ENCODE peak calls at places on chromosomes 13 and 19, in nine cellular contexts. One of them, this sample, is unnamed.
A peak's percentile ranks its signal among the peaks of the same experiment; 100 is the strongest.

GRCh38 chr19:5492281-5492812 is 37.1 kb downstream of the ZNRF4 start:
- DNase-seq in testis: no peak
- DNase-seq in choroid plexus epithelial cell: no peak
- DNase-seq in uterus: no peak
- DNase-seq in cardiac fibroblast: no peak
- DNase-seq in transverse colon: no peak
- DNase-seq in astrocyte of the cerebellum: no peak
- DNase-seq in ascending aorta: no peak
- DNase-seq in HFF-Myc: no peak
- DNase-seq in this sample: no peak

GRCh38 chr13:51935326-51936171 is 73.8 kb downstream of the CCDC70 start:
- DNase-seq in HFF-Myc: no peak
- DNase-seq in cardiac fibroblast: peak; percentile 8
- DNase-seq in astrocyte of the cerebellum: no peak
- DNase-seq in testis: peak; percentile 27
- DNase-seq in transverse colon: peak; percentile 54
- DNase-seq in uterus: no peak
- DNase-seq in choroid plexus epithelial cell: peak; percentile 9
- DNase-seq in ascending aorta: no peak
- DNase-seq in this sample: no peak

GRCh38 chr19:38362076-38362945 is 12.1 kb upstream of the PSMD8 start:
- DNase-seq in uterus: peak; percentile 70
- DNase-seq in astrocyte of the cerebellum: no peak
- DNase-seq in transverse colon: peak; percentile 89
- DNase-seq in HFF-Myc: no peak
- DNase-seq in cardiac fibroblast: peak; percentile 60
- DNase-seq in choroid plexus epithelial cell: peak; percentile 57
- DNase-seq in ascending aorta: peak; percentile 86
- DNase-seq in testis: peak; percentile 79
- DNase-seq in this sample: no peak

GRCh38 chr13:80666782-80667537 is 326.0 kb upstream of the SPRY2 start:
- DNase-seq in astrocyte of the cerebellum: no peak
- DNase-seq in choroid plexus epithelial cell: peak; percentile 16
- DNase-seq in HFF-Myc: no peak
- DNase-seq in cardiac fibroblast: peak; percentile 89
- DNase-seq in uterus: no peak
- DNase-seq in testis: no peak
- DNase-seq in ascending aorta: no peak
- DNase-seq in transverse colon: no peak
- DNase-seq in this sample: no peak

GRCh38 chr19:42150353-42150752 is 18.1 kb upstream of the POU2F2 start:
- DNase-seq in astrocyte of the cerebellum: no peak
- DNase-seq in uterus: no peak
- DNase-seq in cardiac fibroblast: no peak
- DNase-seq in testis: no peak
- DNase-seq in HFF-Myc: no peak
- DNase-seq in choroid plexus epithelial cell: no peak
- DNase-seq in transverse colon: no peak
- DNase-seq in ascending aorta: no peak
- DNase-seq in this sample: no peak

GRCh38 chr19:50315773-50316448 is 13.3 kb downstream of the KCNC3 start:
- DNase-seq in choroid plexus epithelial cell: peak; percentile 50
- DNase-seq in transverse colon: no peak
- DNase-seq in uterus: no peak
- DNase-seq in HFF-Myc: no peak
- DNase-seq in testis: no peak
- DNase-seq in astrocyte of the cerebellum: no peak
- DNase-seq in ascending aorta: no peak
- DNase-seq in cardiac fibroblast: no peak
- DNase-seq in this sample: no peak

GRCh38 chr13:43269037-43269476 is 245.7 kb downstream of the DNAJC15 start:
- DNase-seq in choroid plexus epithelial cell: peak; percentile 96
- DNase-seq in astrocyte of the cerebellum: peak; percentile 91
- DNase-seq in HFF-Myc: peak; percentile 76
- DNase-seq in ascending aorta: peak; percentile 68
- DNase-seq in cardiac fibroblast: peak; percentile 94
- DNase-seq in transverse colon: peak; percentile 62
- DNase-seq in uterus: peak; percentile 60
- DNase-seq in testis: no peak
- DNase-seq in this sample: peak; percentile 97

GRCh38 chr13:80132741-80133601 is 208.0 kb downstream of the SPRY2 start:
- DNase-seq in transverse colon: peak; percentile 77
- DNase-seq in testis: peak; percentile 72
- DNase-seq in astrocyte of the cerebellum: no peak
- DNase-seq in uterus: peak; percentile 47
- DNase-seq in choroid plexus epithelial cell: peak; percentile 78
- DNase-seq in ascending aorta: peak; percentile 86
- DNase-seq in cardiac fibroblast: peak; percentile 59
- DNase-seq in HFF-Myc: no peak
- DNase-seq in this sample: no peak

GRCh38 chr19:52248256-52248655 is 21.1 kb upstream of the ZNF766 start:
- DNase-seq in uterus: no peak
- DNase-seq in cardiac fibroblast: peak; percentile 69
- DNase-seq in astrocyte of the cerebellum: no peak
- DNase-seq in choroid plexus epithelial cell: peak; percentile 73
- DNase-seq in ascending aorta: no peak
- DNase-seq in testis: peak; percentile 72
- DNase-seq in transverse colon: peak; percentile 66
- DNase-seq in HFF-Myc: no peak
- DNase-seq in this sample: no peak

GRCh38 chr13:49272296-49272695 is 24.6 kb downstream of the CDADC1 start:
- DNase-seq in ascending aorta: no peak
- DNase-seq in HFF-Myc: no peak
- DNase-seq in astrocyte of the cerebellum: no peak
- DNase-seq in testis: no peak
- DNase-seq in transverse colon: no peak
- DNase-seq in choroid plexus epithelial cell: no peak
- DNase-seq in uterus: no peak
- DNase-seq in cardiac fibroblast: no peak
- DNase-seq in this sample: no peak

GRCh38 chr19:15469513-15470297 is 5.4 kb upstream of the RASAL3 start:
- DNase-seq in cardiac fibroblast: peak; percentile 20
- DNase-seq in choroid plexus epithelial cell: no peak
- DNase-seq in HFF-Myc: no peak
- DNase-seq in testis: no peak
- DNase-seq in uterus: no peak
- DNase-seq in ascending aorta: no peak
- DNase-seq in transverse colon: peak; percentile 24
- DNase-seq in astrocyte of the cerebellum: no peak
- DNase-seq in this sample: no peak

GRCh38 chr13:61286148-61286745 is 129.4 kb downstream of the PCDH20 start:
- DNase-seq in ascending aorta: no peak
- DNase-seq in HFF-Myc: no peak
- DNase-seq in cardiac fibroblast: no peak
- DNase-seq in uterus: no peak
- DNase-seq in transverse colon: no peak
- DNase-seq in choroid plexus epithelial cell: no peak
- DNase-seq in testis: no peak
- DNase-seq in astrocyte of the cerebellum: no peak
- DNase-seq in this sample: no peak

GRCh38 chr13:74414458-74414857 is 280.3 kb upstream of the KLF12 start:
- DNase-seq in testis: no peak
- DNase-seq in cardiac fibroblast: no peak
- DNase-seq in transverse colon: no peak
- DNase-seq in ascending aorta: no peak
- DNase-seq in astrocyte of the cerebellum: no peak
- DNase-seq in HFF-Myc: no peak
- DNase-seq in choroid plexus epithelial cell: no peak
- DNase-seq in uterus: no peak
- DNase-seq in this sample: no peak

GRCh38 chr13:21061077-21061945 is at the start of gene LATS2:
- DNase-seq in transverse colon: peak; percentile 96
- DNase-seq in astrocyte of the cerebellum: peak; percentile 88
- DNase-seq in choroid plexus epithelial cell: peak; percentile 97
- DNase-seq in cardiac fibroblast: peak; percentile 94
- DNase-seq in HFF-Myc: peak; percentile 59
- DNase-seq in testis: peak; percentile 97
- DNase-seq in ascending aorta: peak; percentile 98
- DNase-seq in uterus: peak; percentile 95
- DNase-seq in this sample: peak; percentile 70
- TF ChIP-seq CTCF in transverse colon: peak; percentile 18
- TF ChIP-seq CTCF in astrocyte of the cerebellum: no peak
- TF ChIP-seq CTCF in choroid plexus epithelial cell: peak; percentile 20
- TF ChIP-seq CTCF in cardiac fibroblast: no peak
- TF ChIP-seq CTCF in HFF-Myc: no peak
- TF ChIP-seq CTCF in testis: no peak
- TF ChIP-seq CTCF in ascending aorta: peak; percentile 41
- TF ChIP-seq CTCF in uterus: peak; percentile 51
- TF ChIP-seq CTCF in this sample: peak; percentile 37

DNA sequence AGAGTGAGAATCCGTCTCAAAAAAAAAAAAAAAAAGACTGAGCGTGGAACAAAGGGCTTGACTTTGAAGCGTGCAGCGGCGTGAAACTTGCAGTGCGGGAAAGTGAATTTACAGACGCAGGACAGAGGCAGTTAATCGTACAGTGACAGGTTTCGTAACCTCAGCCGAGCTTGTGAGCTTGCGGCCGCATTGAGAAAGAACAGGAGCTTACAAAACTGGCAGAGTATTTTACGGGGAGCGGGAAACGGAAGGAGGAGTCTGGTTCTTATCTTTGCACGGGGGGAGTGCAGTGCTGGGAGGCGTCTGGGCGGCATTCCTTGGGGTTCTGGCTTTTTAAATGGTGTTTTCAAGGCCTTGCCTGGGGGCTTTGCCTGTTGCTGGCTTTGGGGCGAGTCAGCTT is 6.0 kb upstream of the BSG start:
- DNase-seq in ascending aorta: no peak
- DNase-seq in cardiac fibroblast: no peak
- DNase-seq in astrocyte of the cerebellum: no peak
- DNase-seq in uterus: peak; percentile 94
- DNase-seq in HFF-Myc: no peak
- DNase-seq in transverse colon: peak; percentile 61
- DNase-seq in testis: peak; percentile 63
- DNase-seq in choroid plexus epithelial cell: no peak
- DNase-seq in this sample: no peak
- H3K4me3 ChIP-seq in ascending aorta: no peak overlapping the region
- H3K4me3 ChIP-seq in cardiac fibroblast: no peak overlapping the region
- H3K4me3 ChIP-seq in astrocyte of the cerebellum: no peak overlapping the region
- H3K4me3 ChIP-seq in uterus: peak overlapping the region; percentile 27
- H3K4me3 ChIP-seq in HFF-Myc: no peak overlapping the region
- H3K4me3 ChIP-seq in transverse colon: no peak overlapping the region
- H3K4me3 ChIP-seq in testis: no peak overlapping the region
- H3K4me3 ChIP-seq in choroid plexus epithelial cell: no peak overlapping the region
- H3K4me3 ChIP-seq in this sample: no peak overlapping the region

DNA sequence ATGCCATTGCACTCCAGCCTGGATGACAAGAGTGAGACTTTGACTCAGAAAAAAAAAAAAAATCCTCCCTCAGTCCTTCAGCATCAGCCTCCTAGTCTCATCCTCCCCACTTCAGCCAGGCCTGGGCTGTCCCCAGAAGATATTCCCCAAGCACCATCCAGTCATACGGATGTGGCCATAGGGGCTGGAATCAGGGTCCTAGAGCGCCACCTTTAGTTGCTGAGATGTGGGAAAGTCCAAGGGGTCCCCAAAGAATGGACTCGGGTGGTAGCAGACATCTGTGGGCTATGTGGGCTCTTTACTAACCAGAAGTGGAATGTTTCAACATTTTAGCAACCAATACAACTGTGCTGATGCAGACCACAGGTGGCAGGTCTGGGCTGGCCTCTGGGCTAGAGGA is 3.1 kb upstream of the TYROBP start:
- DNase-seq in transverse colon: no peak
- DNase-seq in uterus: no peak
- DNase-seq in astrocyte of the cerebellum: no peak
- DNase-seq in HFF-Myc: no peak
- DNase-seq in ascending aorta: no peak
- DNase-seq in choroid plexus epithelial cell: no peak
- DNase-seq in testis: no peak
- DNase-seq in cardiac fibroblast: no peak
- DNase-seq in this sample: no peak
- TF ChIP-seq CTCF in transverse colon: no peak
- TF ChIP-seq CTCF in uterus: no peak
- TF ChIP-seq CTCF in astrocyte of the cerebellum: no peak
- TF ChIP-seq CTCF in HFF-Myc: no peak
- TF ChIP-seq CTCF in ascending aorta: no peak
- TF ChIP-seq CTCF in choroid plexus epithelial cell: peak; percentile 9
- TF ChIP-seq CTCF in testis: no peak
- TF ChIP-seq CTCF in cardiac fibroblast: no peak
- TF ChIP-seq CTCF in this sample: no peak

GRCh38 chr13:46180393-46180792 is 1.6 kb downstream of the LCP1 start:
- DNase-seq in HFF-Myc: no peak
- DNase-seq in testis: no peak
- DNase-seq in choroid plexus epithelial cell: no peak
- DNase-seq in cardiac fibroblast: no peak
- DNase-seq in transverse colon: no peak
- DNase-seq in ascending aorta: no peak
- DNase-seq in uterus: no peak
- DNase-seq in astrocyte of the cerebellum: no peak
- DNase-seq in this sample: no peak
- H3K4me3 ChIP-seq in HFF-Myc: no peak overlapping the region
- H3K4me3 ChIP-seq in testis: no peak overlapping the region
- H3K4me3 ChIP-seq in choroid plexus epithelial cell: no peak overlapping the region
- H3K4me3 ChIP-seq in cardiac fibroblast: no peak overlapping the region
- H3K4me3 ChIP-seq in transverse colon: peak overlapping the region; percentile 1
- H3K4me3 ChIP-seq in ascending aorta: no peak overlapping the region
- H3K4me3 ChIP-seq in uterus: no peak overlapping the region
- H3K4me3 ChIP-seq in astrocyte of the cerebellum: no peak overlapping the region
- H3K4me3 ChIP-seq in this sample: no peak overlapping the region

DNA sequence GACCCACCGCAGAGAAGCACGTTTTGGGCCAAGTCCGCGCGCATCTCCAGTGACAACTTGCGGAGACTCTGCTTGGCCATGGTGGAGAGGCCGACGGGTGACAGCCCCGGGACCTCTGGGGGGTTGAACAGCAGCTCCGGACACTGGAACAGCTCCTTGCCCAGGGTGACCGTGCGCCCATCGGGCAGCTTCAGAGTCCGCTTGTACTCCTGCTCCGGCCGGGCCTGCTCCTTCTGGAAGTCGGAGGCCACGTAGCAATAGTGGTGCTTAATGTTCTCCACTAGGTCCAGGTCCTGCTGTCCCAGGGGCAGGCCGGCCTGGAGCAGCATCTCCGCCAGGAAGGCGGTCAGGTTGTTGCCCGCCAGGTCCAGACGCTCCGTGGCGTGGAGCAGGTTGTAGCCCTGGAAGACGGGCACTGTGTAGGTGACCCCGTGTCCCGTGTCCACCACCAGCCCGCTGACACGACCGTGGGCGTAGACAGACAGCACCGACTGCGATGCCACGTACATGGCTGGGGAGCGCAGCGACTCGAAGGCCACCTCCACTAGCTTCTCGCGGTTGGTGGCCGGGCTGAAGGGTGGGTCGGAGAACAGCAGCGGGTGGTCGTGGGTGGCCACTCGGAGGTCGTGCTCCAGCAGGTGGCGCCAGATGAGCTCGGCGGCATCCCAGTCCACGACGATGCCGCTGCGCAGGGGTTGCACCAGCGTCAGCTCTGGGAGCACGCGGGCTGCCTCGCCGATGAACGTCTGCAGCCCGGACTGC is 743 bp downstream of the ACTL9 start:
- DNase-seq in transverse colon: no peak
- DNase-seq in choroid plexus epithelial cell: no peak
- DNase-seq in ascending aorta: no peak
- DNase-seq in uterus: no peak
- DNase-seq in cardiac fibroblast: no peak
- DNase-seq in astrocyte of the cerebellum: no peak
- DNase-seq in HFF-Myc: no peak
- DNase-seq in testis: no peak
- DNase-seq in this sample: no peak
- TF ChIP-seq CTCF in transverse colon: no peak
- TF ChIP-seq CTCF in choroid plexus epithelial cell: peak; percentile 37
- TF ChIP-seq CTCF in ascending aorta: no peak
- TF ChIP-seq CTCF in uterus: no peak
- TF ChIP-seq CTCF in cardiac fibroblast: no peak
- TF ChIP-seq CTCF in astrocyte of the cerebellum: no peak
- TF ChIP-seq CTCF in HFF-Myc: no peak
- TF ChIP-seq CTCF in testis: no peak
- TF ChIP-seq CTCF in this sample: no peak

This sample was measured in AG04449.